ENCODE peak calls at places on chromosomes 6 and 20, in five cellular contexts. A, D, O, C and Y are unnamed samples.

GRCh38 chr6:79824231-79824630 is 123.1 kb downstream of the ELOVL4 start:
- DNase-seq in A (no peak), D (no peak), O (no peak), C (no peak), Y (no peak)

GRCh38 chr6:90175627-90176538 is 120.8 kb downstream of the BACH2 start:
- DNase-seq in A (no peak), D (no peak), O (no peak), C (no peak), Y (no peak)

GRCh38 chr6:89411269-89412070 is 603 bp downstream of the RRAGD start:
- DNase-seq in A (no peak), D (peak; percentile 33), O (peak; percentile 85), C (peak; percentile 29), Y (peak; percentile 60)

GRCh38 chr6:112665114-112665513 is 318.0 kb downstream of the RFPL4B start:
- DNase-seq in A (no peak), D (no peak), O (no peak), C (no peak), Y (no peak)

GRCh38 chr20:4120921-4121321 is 105.6 kb upstream of the RNF24 start:
- DNase-seq in A (no peak), D (no peak), O (no peak), C (no peak), Y (no peak)

GRCh38 chr6:26196846-26197683 is 109.8 kb downstream of the HFE start:
- DNase-seq in A (no peak), D (peak; percentile 84), O (peak; percentile 79), C (peak; percentile 64), Y (peak; percentile 94)

GRCh38 chr20:63235399-63235983 is at the start of gene BIRC7:
- DNase-seq in A (no peak), D (no peak), O (no peak), C (no peak), Y (no peak)

GRCh38 chr6:101614774-101615173 is 221.3 kb downstream of the GRIK2 start:
- DNase-seq in A (no peak), D (no peak), O (no peak), C (no peak), Y (no peak)

GRCh38 chr6:89952696-89953095 is 58.4 kb downstream of the GJA10 start:
- DNase-seq in A (no peak), D (peak; percentile 12), O (no peak), C (no peak), Y (no peak)

GRCh38 chr6:137237413-137238170 is 18.4 kb upstream of the IFNGR1 start:
- DNase-seq in A (no peak), D (no peak), O (no peak), C (no peak), Y (no peak)

GRCh38 chr6:119497988-119498727 is 148.6 kb upstream of the MAN1A1 start:
- DNase-seq in A (no peak), D (no peak), O (no peak), C (no peak), Y (no peak)

GRCh38 chr6:98352348-98352747 is 482.0 kb upstream of the POU3F2 start:
- DNase-seq in A (no peak), D (no peak), O (no peak), C (no peak), Y (no peak)

GRCh38 chr6:19417713-19418112 is 419.5 kb upstream of the ID4 start:
- DNase-seq in A (no peak), D (no peak), O (no peak), C (no peak), Y (no peak)

GRCh38 chr20:46202758-46203509 is 84.8 kb downstream of the CD40 start:
- DNase-seq in A (no peak), D (no peak), O (no peak), C (no peak), Y (no peak)

GRCh38 chr20:22559711-22560305 is 24.6 kb downstream of the FOXA2 start:
- DNase-seq in A (no peak), D (no peak), O (no peak), C (no peak), Y (no peak)

GRCh38 chr20:62732356-62732755 is 23.7 kb downstream of the NTSR1 start:
- DNase-seq in A (no peak), D (no peak), O (no peak), C (no peak), Y (no peak)

GRCh38 chr20:63548992-63549391 is 1.4 kb upstream of the SRMS start:
- DNase-seq in A (no peak), D (no peak), O (no peak), C (no peak), Y (no peak)

GRCh38 chr20:47356526-47357295 is at the start of gene ZMYND8:
- DNase-seq in A (peak; percentile 49), D (peak; percentile 95), O (peak; percentile 85), C (peak; percentile 87), Y (peak; percentile 95)

GRCh38 chr6:11532097-11532496 is 5.5 kb upstream of the TMEM170B start:
- DNase-seq in A (no peak), D (no peak), O (peak; percentile 26), C (no peak), Y (no peak)

GRCh38 chr6:83884523-83884922 is 25.0 kb downstream of the CYB5R4 start:
- DNase-seq in A (no peak), D (no peak), O (peak; percentile 49), C (no peak), Y (peak; percentile 34)

GRCh38 chr6:30681696-30682180 is 4.7 kb downstream of the PPP1R18 start:
- DNase-seq in A (no peak), D (no peak), O (no peak), C (no peak), Y (peak; percentile 18)

GRCh38 chr6:29850011-29850553 is 22.5 kb downstream of the HLA-G start:
- DNase-seq in A (no peak), D (peak; percentile 53), O (no peak), C (no peak), Y (no peak)

GRCh38 chr20:44407402-44408184 is 52.1 kb downstream of the HNF4A start:
- DNase-seq in A (no peak), D (peak; percentile 91), O (no peak), C (peak; percentile 39), Y (no peak)

GRCh38 chr20:62405108-62405980 is 1.7 kb downstream of the CABLES2 start:
- DNase-seq in A (no peak), D (no peak), O (peak; percentile 62), C (peak; percentile 56), Y (no peak)

GRCh38 chr6:163617549-163617948 is 203.0 kb downstream of the QKI start:
- DNase-seq in A (no peak), D (no peak), O (no peak), C (no peak), Y (no peak)

GRCh38 chr6:37579444-37580067 is 79.9 kb upstream of the CCDC167 start:
- DNase-seq in A (no peak), D (no peak), O (no peak), C (no peak), Y (no peak)

GRCh38 chr6:246349-246748 is 45.9 kb upstream of the DUSP22 start:
- DNase-seq in A (no peak), D (no peak), O (no peak), C (no peak), Y (no peak)

GRCh38 chr6:88177961-88178464 is 11.9 kb upstream of the CNR1 start:
- DNase-seq in A (no peak), D (no peak), O (no peak), C (no peak), Y (peak; percentile 76)

GRCh38 chr6:36195471-36196048 is 984 bp upstream of the BRPF3 start:
- DNase-seq in A (no peak), D (no peak), O (peak; percentile 2), C (no peak), Y (no peak)

GRCh38 chr6:2522521-2522920 is 228.2 kb downstream of the MYLK4 start:
- DNase-seq in A (no peak), D (no peak), O (no peak), C (no peak), Y (no peak)

GRCh38 chr6:104003803-104004516 is 855.8 kb downstream of the HACE1 start:
- DNase-seq in A (no peak), D (no peak), O (peak; percentile 4), C (no peak), Y (no peak)

DNA sequence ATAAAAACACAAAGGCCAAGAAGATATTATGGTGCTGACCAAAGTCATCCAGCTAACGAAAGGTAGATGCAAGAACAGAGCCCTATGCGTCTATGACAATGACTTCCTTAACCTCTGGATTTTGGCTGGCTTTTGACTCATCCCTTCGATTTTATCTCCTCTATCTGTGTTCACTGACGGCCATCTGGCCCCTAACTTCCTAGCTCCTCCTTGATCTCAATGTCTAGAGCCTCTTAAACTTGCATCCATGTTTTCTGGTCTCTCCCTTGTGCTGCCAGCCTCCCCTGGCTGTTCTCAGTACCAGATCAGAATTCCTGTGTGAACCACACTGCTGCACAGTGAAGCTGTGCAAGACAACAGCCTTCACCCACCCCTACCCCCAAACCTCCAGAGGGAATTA is 452.9 kb downstream of the UTRN start:
- DNase-seq in A (no peak), D (no peak), O (no peak), C (no peak), Y (no peak)
- TF ChIP-seq CTCF in A (no peak), D (no peak), O (no peak), C (no peak), Y (no peak)

GRCh38 chr6:157272372-157272771 is 50.9 kb downstream of the TMEM242 start:
- DNase-seq in A (no peak), D (no peak), O (no peak), C (no peak), Y (no peak)

GRCh38 chr6:157274471-157275226 is 48.7 kb downstream of the TMEM242 start:
- DNase-seq in A (peak; percentile 21), D (peak; percentile 80), O (peak; percentile 86), C (peak; percentile 72), Y (peak; percentile 86)

GRCh38 chr6:157272866-157273755 is 50.2 kb downstream of the TMEM242 start:
- DNase-seq in A (no peak), D (no peak), O (no peak), C (no peak), Y (no peak)

GRCh38 chr6:157274116-157274470 is 49.2 kb downstream of the TMEM242 start:
- DNase-seq in A (no peak), D (no peak), O (peak; percentile 34), C (no peak), Y (no peak)

GRCh38 chr6:157273756-157274088 is 49.6 kb downstream of the TMEM242 start:
- DNase-seq in A (peak; percentile 10), D (peak; percentile 62), O (peak; percentile 39), C (no peak), Y (peak; percentile 68)
- H3K4me3 ChIP-seq in A (no peak overlapping the region), D (peak overlapping the region; percentile 65), O (peak overlapping the region; percentile 57), C (no peak overlapping the region), Y (no peak overlapping the region)

GRCh38 chr6:168182908-168183612 is 104.0 kb upstream of the FRMD1 start:
- DNase-seq in A (no peak), D (no peak), O (no peak), C (no peak), Y (no peak)
- H3K36me3 ChIP-seq in A (no peaks in the 10 kb centered on the region), D (no peaks in the 10 kb centered on the region), O (no peaks in the 10 kb centered on the region), C (no peaks in the 10 kb centered on the region), Y (no peaks in the 10 kb centered on the region)

DNA sequence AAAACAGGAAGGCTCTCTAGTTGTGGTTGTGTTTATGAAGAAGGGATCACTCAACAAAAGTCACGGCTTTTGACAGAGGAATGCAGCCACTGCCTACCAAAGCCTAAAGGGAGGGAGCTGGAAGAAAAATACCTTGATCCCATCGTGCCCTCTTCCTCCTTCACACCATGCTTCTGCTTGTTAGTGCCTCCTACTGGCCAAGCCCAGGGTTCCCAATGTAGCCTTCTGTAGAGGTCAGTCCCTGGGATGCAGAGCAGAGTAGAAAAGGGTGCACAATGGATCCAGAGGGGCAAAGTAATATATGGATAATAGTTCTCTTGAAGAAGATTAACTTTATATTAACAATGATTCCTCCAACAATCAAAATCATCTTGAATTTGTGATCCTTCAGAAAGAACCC is 293.5 kb upstream of the FERMT1 start:
- DNase-seq in A (no peak), D (no peak), O (no peak), C (no peak), Y (no peak)
- TF ChIP-seq CTCF in A (no peak), D (no peak), O (no peak), C (no peak), Y (peak; percentile 36)